ENCODE peak calls at places on chromosomes 13 and 19, in seven cellular contexts. L is HCT116, O is HepG2, S is K562, G is H1, B is SK-N-SH, X is GM12878. E is an unnamed sample.

GRCh38 chr19:34041922-34042521 is 130.3 kb upstream of the LSM14A start:
- DNase-seq in B (peak; percentile 71), G (peak; percentile 25), S (peak; percentile 63), X (no peak), L (peak; percentile 46), O (peak; percentile 36), E (no peak)

GRCh38 chr19:3336680-3337523 is 29.5 kb upstream of the NFIC start:
- DNase-seq in S (no peak), G (no peak), L (no peak), X (no peak), B (peak; percentile 76), O (peak; percentile 24), E (peak; percentile 91)

GRCh38 chr13:50144473-50145160 is 129.4 kb downstream of the KCNRG start:
- DNase-seq in S (no peak), B (no peak), G (no peak), X (no peak), L (no peak), O (no peak), E (no peak)

GRCh38 chr13:114025432-114026127 is 51.7 kb upstream of the C13orf46 start:
- DNase-seq in G (no peak), O (no peak), L (no peak), S (no peak), B (peak; percentile 85), X (no peak), E (no peak)

GRCh38 chr19:28519950-28520861 is 692.7 kb downstream of the UQCRFS1 start:
- DNase-seq in B (no peak), X (no peak), O (no peak), G (no peak), S (no peak), L (no peak), E (no peak)

GRCh38 chr19:47049307-47049700 is 880 bp upstream of the TMEM160 start:
- DNase-seq in O (no peak), B (no peak), X (no peak), L (no peak), G (no peak), S (no peak), E (peak; percentile 31)

GRCh38 chr19:10430505-10431253 is 10.3 kb downstream of the PDE4A start:
- DNase-seq in X (no peak), B (peak; percentile 76), O (no peak), S (peak; percentile 88), G (no peak), L (no peak), E (no peak)

GRCh38 chr13:33644607-33645543 is 173.1 kb upstream of the RFC3 start:
- DNase-seq in S (no peak), X (no peak), L (no peak), O (no peak), B (no peak), G (no peak), E (no peak)

GRCh38 chr13:80177327-80177726 is 163.6 kb downstream of the SPRY2 start:
- DNase-seq in O (no peak), G (no peak), L (no peak), S (no peak), B (no peak), X (no peak), E (no peak)

GRCh38 chr19:2503521-2504109 is 27.7 kb downstream of the GADD45B start:
- DNase-seq in L (peak; percentile 88), G (no peak), X (no peak), B (no peak), S (no peak), O (no peak), E (no peak)

GRCh38 chr13:44826586-44827350 is 162.5 kb downstream of the NUFIP1 start:
- DNase-seq in G (no peak), O (no peak), S (no peak), X (no peak), B (no peak), L (no peak), E (no peak)

DNA sequence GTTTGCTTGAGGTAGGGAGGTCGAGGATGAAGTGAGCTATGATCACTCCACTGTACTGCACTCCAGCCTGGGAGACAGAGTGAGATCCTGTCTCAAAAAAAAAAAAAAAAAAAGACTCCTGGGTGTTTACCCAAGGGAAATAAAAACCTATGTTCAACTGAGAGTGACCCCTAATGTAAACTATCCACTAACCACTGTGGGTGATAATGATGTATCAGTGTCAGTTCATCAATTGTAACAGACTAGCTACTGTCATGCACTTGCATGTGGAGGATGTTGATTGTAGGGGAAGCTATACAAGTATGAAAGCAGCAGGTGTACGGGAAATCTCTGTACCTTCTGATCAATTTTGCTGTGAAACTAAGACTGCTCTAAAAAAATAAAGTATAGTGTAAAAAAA is 2.6 kb upstream of the CIB3 start:
- DNase-seq in L (no peak), G (no peak), B (no peak), X (no peak), S (no peak), O (no peak), E (no peak)
- TF ChIP-seq JUND in L (no peak), G (no peak), B (no peak), X (no peak), S (no peak), O (no peak), E (no peak)

DNA sequence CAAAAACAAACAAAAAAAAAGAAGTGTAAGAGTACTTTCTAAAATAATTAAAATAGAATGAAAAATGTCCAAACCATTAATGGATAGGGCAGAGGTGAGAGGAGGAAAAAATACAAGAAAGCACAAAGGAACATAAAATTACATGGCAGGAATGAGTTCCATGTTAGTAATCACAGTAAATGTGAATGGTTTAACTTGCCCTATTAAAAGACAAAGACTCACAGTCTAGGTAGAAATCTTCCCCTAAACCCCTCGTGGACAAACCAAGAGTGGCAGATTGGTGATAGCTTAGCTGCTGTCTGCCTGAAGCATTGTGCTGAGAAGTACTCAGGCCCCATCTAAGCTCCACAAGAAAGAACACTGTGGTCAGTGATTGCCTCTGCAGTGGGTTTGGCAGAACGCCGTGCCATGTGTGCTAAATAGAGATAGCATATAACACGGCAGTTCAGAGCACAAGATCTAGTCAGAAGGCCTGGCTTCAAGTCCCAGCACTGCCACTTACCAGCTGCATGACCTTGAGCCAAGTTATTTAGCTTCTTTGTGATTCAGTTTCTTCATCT is 103.5 kb downstream of the DPF1 start:
- DNase-seq in G (no peak), L (no peak), X (no peak), S (peak; percentile 31), O (no peak), B (no peak), E (no peak)
- TF ChIP-seq JUND in G (no peak), L (no peak), X (no peak), S (no peak), O (no peak), B (no peak), E (no peak)

GRCh38 chr19:7554990-7555864 is 19.7 kb downstream of the PNPLA6 start:
- DNase-seq in O (no peak), L (no peak), S (peak; percentile 88), X (no peak), B (peak; percentile 91), G (peak; percentile 73), E (peak; percentile 42)
- TF ChIP-seq JUND in O (no peak), L (no peak), S (no peak), X (no peak), B (no peak), G (no peak), E (no peak)

DNA sequence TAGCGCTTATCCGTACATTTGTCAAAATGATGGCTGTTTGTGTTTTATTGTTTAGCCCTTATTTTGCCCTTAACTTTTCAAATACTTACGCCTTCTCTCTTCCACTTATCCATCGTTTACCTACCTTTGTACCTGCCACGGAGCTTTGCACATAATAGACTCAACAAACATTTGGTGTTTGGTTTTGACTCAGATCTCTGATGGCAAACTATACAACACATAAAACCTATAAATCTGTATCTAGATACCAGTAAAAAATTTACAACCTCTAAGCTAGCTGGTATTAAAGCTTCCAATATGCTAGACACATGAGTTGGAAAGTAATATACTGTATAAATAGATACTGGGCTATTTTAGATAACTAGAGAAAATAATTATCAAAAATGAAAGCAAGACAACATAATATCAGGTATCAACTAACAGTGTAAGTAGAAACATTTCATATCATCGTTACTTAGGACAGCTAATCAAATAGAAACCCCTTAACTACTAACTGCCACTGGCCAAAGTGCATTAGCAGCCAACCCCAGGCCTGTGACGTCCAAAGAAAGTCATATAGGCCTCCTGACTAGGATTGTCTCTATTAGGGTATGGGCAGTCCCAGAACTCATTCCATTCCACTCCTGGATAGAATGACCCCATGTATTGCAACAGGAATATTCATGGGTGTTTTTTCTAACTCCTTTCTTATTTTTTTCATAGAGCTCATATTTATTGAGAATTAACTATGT is 53.8 kb downstream of the KCTD12 start:
- DNase-seq in X (no peak), B (no peak), G (no peak), O (no peak), S (no peak), L (no peak), E (no peak)
- TF ChIP-seq JUND in X (no peak), B (no peak), G (no peak), O (no peak), S (no peak), L (no peak), E (no peak)

DNA sequence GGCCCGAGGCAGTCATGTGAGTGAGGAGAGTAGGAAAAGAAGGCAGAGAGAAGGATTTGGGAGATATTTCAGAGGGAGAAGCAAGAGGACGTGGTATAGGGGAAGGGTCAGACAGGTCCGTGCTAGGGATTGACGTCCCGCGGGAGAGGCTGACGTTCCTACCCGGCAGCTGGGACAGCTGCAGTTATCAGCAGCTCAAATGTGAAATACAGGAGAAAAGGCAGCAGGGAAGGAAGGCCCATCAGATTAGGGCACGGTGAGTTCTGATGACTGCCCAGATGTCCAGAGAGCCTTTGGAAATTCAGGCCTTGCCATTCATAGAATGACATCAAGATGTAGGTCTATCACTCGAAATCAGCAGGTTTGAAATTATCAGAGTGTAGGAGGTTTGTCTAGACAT is 88.4 kb downstream of the IRS2 start:
- DNase-seq in O (no peak), B (no peak), G (no peak), L (no peak), X (no peak), S (no peak), E (no peak)
- TF ChIP-seq JUND in O (no peak), B (no peak), G (no peak), L (no peak), X (no peak), S (no peak), E (no peak)

DNA sequence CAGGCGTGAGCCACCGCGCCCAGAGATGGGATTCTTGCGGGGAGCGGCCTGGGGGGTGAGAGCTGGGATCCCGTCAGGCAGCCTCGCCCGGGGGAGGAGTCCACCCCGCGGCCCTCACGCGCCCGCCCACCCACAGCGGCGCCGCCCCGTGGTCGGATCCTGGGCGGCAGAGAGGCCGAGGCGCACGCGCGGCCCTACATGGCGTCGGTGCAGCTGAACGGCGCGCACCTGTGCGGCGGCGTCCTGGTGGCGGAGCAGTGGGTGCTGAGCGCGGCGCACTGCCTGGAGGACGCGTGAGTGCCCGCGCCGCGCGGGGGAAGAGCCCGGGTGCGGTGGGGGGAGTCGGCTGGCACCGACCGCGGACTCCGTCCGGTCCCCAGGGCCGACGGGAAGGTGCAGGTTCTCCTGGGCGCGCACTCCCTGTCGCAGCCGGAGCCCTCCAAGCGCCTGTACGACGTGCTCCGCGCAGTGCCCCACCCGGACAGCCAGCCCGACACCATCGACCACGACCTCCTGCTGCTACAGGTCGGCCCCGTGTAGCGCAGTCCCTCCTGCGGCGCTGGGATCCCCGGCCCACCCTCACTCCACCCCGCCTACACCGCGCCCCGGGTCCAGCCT is 1.1 kb downstream of the CFD start:
- DNase-seq in G (no peak), L (peak; percentile 73), O (peak; percentile 53), X (no peak), B (peak; percentile 83), S (peak; percentile 90), E (peak; percentile 93)
- TF ChIP-seq JUND in G (no peak), L (no peak), O (peak; percentile 18), X (no peak), B (no peak), S (no peak), E (no peak)

GRCh38 chr13:98878421-98879126 is 99.3 kb downstream of the DOCK9 start:
- DNase-seq in L (no peak), O (no peak), X (no peak), S (no peak), B (no peak), G (no peak), E (no peak)
- TF ChIP-seq JUND in L (no peak), O (no peak), X (no peak), S (no peak), B (no peak), G (no peak), E (no peak)